ENCODE peak calls at places on chromosome 18, in eight cellular contexts. One of them, this sample, is unnamed.

GRCh38 chr18:49359732-49360444 is 100.6 kb downstream of the DYM start:
- DNase-seq in GM06990: peak
- DNase-seq in sigmoid colon: no peak
- DNase-seq in mesothelial cell of epicardium: no peak
- DNase-seq in neural crest cell: no peak
- DNase-seq in PC-9: peak
- DNase-seq in ascending aorta: no peak
- DNase-seq in heart left ventricle: no peak
- DNase-seq in this sample: peak

GRCh38 chr18:13256444-13257305 is 38.1 kb downstream of the LDLRAD4 start:
- DNase-seq in GM06990: no peak
- DNase-seq in sigmoid colon: no peak
- DNase-seq in mesothelial cell of epicardium: no peak
- DNase-seq in neural crest cell: no peak
- DNase-seq in PC-9: no peak
- DNase-seq in ascending aorta: no peak
- DNase-seq in heart left ventricle: peak
- DNase-seq in this sample: no peak

GRCh38 chr18:57898506-57899124 is 95.5 kb upstream of the ATP8B1 start:
- DNase-seq in GM06990: no peak
- DNase-seq in sigmoid colon: no peak
- DNase-seq in mesothelial cell of epicardium: no peak
- DNase-seq in neural crest cell: no peak
- DNase-seq in PC-9: peak
- DNase-seq in ascending aorta: no peak
- DNase-seq in heart left ventricle: no peak
- DNase-seq in this sample: no peak

GRCh38 chr18:47881752-47882455 is 48.6 kb downstream of the SMAD2 start:
- DNase-seq in GM06990: no peak
- DNase-seq in sigmoid colon: no peak
- DNase-seq in mesothelial cell of epicardium: no peak
- DNase-seq in neural crest cell: no peak
- DNase-seq in PC-9: peak
- DNase-seq in ascending aorta: no peak
- DNase-seq in heart left ventricle: no peak
- DNase-seq in this sample: no peak

GRCh38 chr18:33440384-33441043 is at the start of gene CCDC178:
- DNase-seq in GM06990: no peak
- DNase-seq in sigmoid colon: peak
- DNase-seq in mesothelial cell of epicardium: peak
- DNase-seq in neural crest cell: peak
- DNase-seq in PC-9: no peak
- DNase-seq in ascending aorta: no peak
- DNase-seq in heart left ventricle: peak
- DNase-seq in this sample: peak

GRCh38 chr18:79916546-79917350 is 34.7 kb downstream of the SLC66A2 start:
- DNase-seq in GM06990: no peak
- DNase-seq in sigmoid colon: peak
- DNase-seq in mesothelial cell of epicardium: no peak
- DNase-seq in neural crest cell: no peak
- DNase-seq in PC-9: no peak
- DNase-seq in ascending aorta: no peak
- DNase-seq in heart left ventricle: no peak
- DNase-seq in this sample: peak

GRCh38 chr18:73975266-73975665 is 172.4 kb downstream of the FBXO15 start:
- DNase-seq in GM06990: no peak
- DNase-seq in sigmoid colon: no peak
- DNase-seq in mesothelial cell of epicardium: no peak
- DNase-seq in neural crest cell: no peak
- DNase-seq in PC-9: no peak
- DNase-seq in ascending aorta: no peak
- DNase-seq in heart left ventricle: no peak
- DNase-seq in this sample: no peak

GRCh38 chr18:22977847-22978701 is 44.9 kb downstream of the RBBP8 start:
- DNase-seq in GM06990: peak
- DNase-seq in sigmoid colon: no peak
- DNase-seq in mesothelial cell of epicardium: no peak
- DNase-seq in neural crest cell: no peak
- DNase-seq in PC-9: peak
- DNase-seq in ascending aorta: no peak
- DNase-seq in heart left ventricle: no peak
- DNase-seq in this sample: peak

GRCh38 chr18:48623468-48624220 is 84.8 kb downstream of the CTIF start:
- DNase-seq in GM06990: no peak
- DNase-seq in sigmoid colon: no peak
- DNase-seq in mesothelial cell of epicardium: no peak
- DNase-seq in neural crest cell: no peak
- DNase-seq in PC-9: peak
- DNase-seq in ascending aorta: no peak
- DNase-seq in heart left ventricle: no peak
- DNase-seq in this sample: no peak

GRCh38 chr18:35458677-35459441 is 38.9 kb downstream of the INO80C start:
- DNase-seq in GM06990: no peak
- DNase-seq in sigmoid colon: peak
- DNase-seq in mesothelial cell of epicardium: no peak
- DNase-seq in neural crest cell: no peak
- DNase-seq in PC-9: peak
- DNase-seq in ascending aorta: no peak
- DNase-seq in heart left ventricle: peak
- DNase-seq in this sample: peak

GRCh38 chr18:78992041-78992735 is 12.6 kb downstream of the SALL3 start:
- DNase-seq in GM06990: no peak
- DNase-seq in sigmoid colon: no peak
- DNase-seq in mesothelial cell of epicardium: no peak
- DNase-seq in neural crest cell: no peak
- DNase-seq in PC-9: no peak
- DNase-seq in ascending aorta: no peak
- DNase-seq in heart left ventricle: no peak
- DNase-seq in this sample: no peak

GRCh38 chr18:77086656-77087390 is 45.8 kb downstream of the MBP start:
- DNase-seq in GM06990: no peak
- DNase-seq in sigmoid colon: no peak
- DNase-seq in mesothelial cell of epicardium: no peak
- DNase-seq in neural crest cell: no peak
- DNase-seq in PC-9: peak
- DNase-seq in ascending aorta: no peak
- DNase-seq in heart left ventricle: peak
- DNase-seq in this sample: no peak

GRCh38 chr18:63676526-63676925 is 14.8 kb upstream of the SERPINB3 start:
- DNase-seq in GM06990: no peak
- DNase-seq in sigmoid colon: no peak
- DNase-seq in mesothelial cell of epicardium: no peak
- DNase-seq in neural crest cell: no peak
- DNase-seq in PC-9: no peak
- DNase-seq in ascending aorta: no peak
- DNase-seq in heart left ventricle: no peak
- DNase-seq in this sample: no peak
- TF ChIP-seq CTCF in GM06990: peak
- TF ChIP-seq CTCF in sigmoid colon: no peak
- TF ChIP-seq CTCF in mesothelial cell of epicardium: no peak
- TF ChIP-seq CTCF in neural crest cell: peak
- TF ChIP-seq CTCF in PC-9: peak
- TF ChIP-seq CTCF in ascending aorta: no peak
- TF ChIP-seq CTCF in heart left ventricle: no peak
- TF ChIP-seq CTCF in this sample: peak

GRCh38 chr18:50749945-50750344 is 69.9 kb downstream of the MRO start:
- DNase-seq in GM06990: no peak
- DNase-seq in sigmoid colon: no peak
- DNase-seq in mesothelial cell of epicardium: no peak
- DNase-seq in neural crest cell: no peak
- DNase-seq in PC-9: no peak
- DNase-seq in ascending aorta: no peak
- DNase-seq in heart left ventricle: no peak
- DNase-seq in this sample: no peak
- TF ChIP-seq CTCF in GM06990: no peak
- TF ChIP-seq CTCF in sigmoid colon: no peak
- TF ChIP-seq CTCF in mesothelial cell of epicardium: no peak
- TF ChIP-seq CTCF in neural crest cell: no peak
- TF ChIP-seq CTCF in PC-9: no peak
- TF ChIP-seq CTCF in ascending aorta: no peak
- TF ChIP-seq CTCF in heart left ventricle: no peak
- TF ChIP-seq CTCF in this sample: no peak

DNA sequence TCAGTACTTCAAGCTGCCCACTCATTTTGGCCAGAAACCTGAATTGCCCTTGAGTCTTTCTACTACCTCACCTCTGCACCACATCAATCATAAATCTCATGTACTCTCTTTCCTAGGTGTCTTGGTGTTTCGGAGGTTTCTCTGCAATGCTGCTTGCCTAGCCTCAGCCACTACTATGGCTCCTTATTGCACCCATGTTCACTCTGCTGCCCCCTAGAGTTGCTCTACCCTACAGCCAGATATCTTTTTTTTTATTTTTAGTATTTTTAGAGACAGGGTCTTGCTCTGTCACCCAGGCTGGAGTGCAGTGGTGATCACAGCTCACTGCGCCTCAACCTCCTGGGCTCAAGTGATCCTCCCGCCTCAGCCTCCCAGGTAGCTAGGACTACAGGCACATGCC is 413.0 kb downstream of the PTPRM start:
- DNase-seq in GM06990: no peak
- DNase-seq in sigmoid colon: no peak
- DNase-seq in mesothelial cell of epicardium: no peak
- DNase-seq in neural crest cell: no peak
- DNase-seq in PC-9: no peak
- DNase-seq in ascending aorta: no peak
- DNase-seq in heart left ventricle: no peak
- DNase-seq in this sample: no peak
- TF ChIP-seq CTCF in GM06990: peak
- TF ChIP-seq CTCF in sigmoid colon: no peak
- TF ChIP-seq CTCF in mesothelial cell of epicardium: no peak
- TF ChIP-seq CTCF in neural crest cell: peak
- TF ChIP-seq CTCF in PC-9: peak
- TF ChIP-seq CTCF in ascending aorta: no peak
- TF ChIP-seq CTCF in heart left ventricle: no peak
- TF ChIP-seq CTCF in this sample: no peak

GRCh38 chr18:54672846-54673475 is 81.9 kb downstream of the DYNAP start:
- DNase-seq in GM06990: no peak
- DNase-seq in sigmoid colon: no peak
- DNase-seq in mesothelial cell of epicardium: no peak
- DNase-seq in neural crest cell: no peak
- DNase-seq in PC-9: peak
- DNase-seq in ascending aorta: no peak
- DNase-seq in heart left ventricle: no peak
- DNase-seq in this sample: no peak

GRCh38 chr18:54675076-54675475 is 84.0 kb downstream of the DYNAP start:
- DNase-seq in GM06990: no peak
- DNase-seq in sigmoid colon: no peak
- DNase-seq in mesothelial cell of epicardium: no peak
- DNase-seq in neural crest cell: no peak
- DNase-seq in PC-9: no peak
- DNase-seq in ascending aorta: no peak
- DNase-seq in heart left ventricle: no peak
- DNase-seq in this sample: no peak

GRCh38 chr18:54672109-54672508 is 81.1 kb downstream of the DYNAP start:
- DNase-seq in GM06990: no peak
- DNase-seq in sigmoid colon: no peak
- DNase-seq in mesothelial cell of epicardium: no peak
- DNase-seq in neural crest cell: no peak
- DNase-seq in PC-9: no peak
- DNase-seq in ascending aorta: no peak
- DNase-seq in heart left ventricle: no peak
- DNase-seq in this sample: no peak

DNA sequence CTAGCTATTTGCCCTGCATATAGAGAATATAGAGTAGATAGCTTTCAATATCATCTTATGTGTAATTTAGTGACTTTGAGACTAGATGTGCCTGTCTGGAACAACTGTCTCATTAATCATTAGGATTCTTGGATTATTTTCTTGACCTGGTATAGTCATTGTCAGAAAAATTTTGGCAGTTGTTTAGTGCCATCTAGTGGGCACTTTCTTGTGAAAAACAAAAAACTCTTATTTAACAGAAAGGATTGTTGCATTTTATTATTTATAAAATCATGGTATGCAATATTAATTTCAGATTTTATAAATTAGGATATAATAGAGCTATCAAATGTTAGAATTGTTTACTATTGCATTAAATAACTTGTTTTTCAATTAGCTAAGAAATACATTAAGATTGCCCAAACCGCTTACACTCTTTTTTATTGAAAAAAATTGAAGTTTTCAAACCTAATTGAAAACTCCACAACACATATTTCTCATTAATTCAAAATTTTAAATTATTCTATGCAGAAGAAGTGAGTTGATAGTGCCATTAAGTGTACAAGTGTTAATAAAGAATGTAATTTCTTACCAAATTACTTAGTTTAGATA is 80.3 kb downstream of the DYNAP start:
- DNase-seq in GM06990: no peak
- DNase-seq in sigmoid colon: no peak
- DNase-seq in mesothelial cell of epicardium: no peak
- DNase-seq in neural crest cell: no peak
- DNase-seq in PC-9: peak
- DNase-seq in ascending aorta: no peak
- DNase-seq in heart left ventricle: no peak
- DNase-seq in this sample: peak
- TF ChIP-seq CTCF in GM06990: peak
- TF ChIP-seq CTCF in sigmoid colon: no peak
- TF ChIP-seq CTCF in mesothelial cell of epicardium: peak
- TF ChIP-seq CTCF in neural crest cell: peak
- TF ChIP-seq CTCF in PC-9: peak
- TF ChIP-seq CTCF in ascending aorta: no peak
- TF ChIP-seq CTCF in heart left ventricle: peak
- TF ChIP-seq CTCF in this sample: peak

GRCh38 chr18:3380384-3380961 is 69.5 kb upstream of the TGIF1 start:
- DNase-seq in GM06990: peak
- DNase-seq in sigmoid colon: no peak
- DNase-seq in mesothelial cell of epicardium: no peak
- DNase-seq in neural crest cell: no peak
- DNase-seq in PC-9: peak
- DNase-seq in ascending aorta: no peak
- DNase-seq in heart left ventricle: no peak
- DNase-seq in this sample: no peak
- TF ChIP-seq CTCF in GM06990: no peak
- TF ChIP-seq CTCF in sigmoid colon: no peak
- TF ChIP-seq CTCF in mesothelial cell of epicardium: no peak
- TF ChIP-seq CTCF in neural crest cell: no peak
- TF ChIP-seq CTCF in PC-9: peak
- TF ChIP-seq CTCF in ascending aorta: no peak
- TF ChIP-seq CTCF in heart left ventricle: no peak
- TF ChIP-seq CTCF in this sample: no peak

DNA sequence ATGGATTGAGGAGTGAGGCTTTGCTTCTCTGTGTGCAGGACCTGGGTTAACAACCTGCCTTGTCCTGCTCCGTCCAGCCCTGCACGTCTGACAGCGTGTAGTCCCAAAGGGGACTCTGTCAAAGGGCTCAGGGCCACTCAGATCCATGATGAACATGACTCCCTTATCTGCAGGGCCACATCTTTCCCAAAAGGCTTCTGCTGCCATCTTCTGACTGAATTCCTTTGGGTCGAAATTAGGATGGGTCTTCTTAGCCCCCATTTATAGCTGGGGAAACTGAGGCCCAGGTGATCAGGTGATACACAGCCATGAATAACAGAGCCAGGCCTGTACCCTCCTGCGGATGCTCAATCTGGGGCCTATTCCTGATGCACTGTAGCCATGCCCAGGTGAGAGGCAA is 109.2 kb downstream of the CELF4 start:
- DNase-seq in GM06990: no peak
- DNase-seq in sigmoid colon: no peak
- DNase-seq in mesothelial cell of epicardium: no peak
- DNase-seq in neural crest cell: no peak
- DNase-seq in PC-9: no peak
- DNase-seq in ascending aorta: no peak
- DNase-seq in heart left ventricle: no peak
- DNase-seq in this sample: no peak
- TF ChIP-seq CTCF in GM06990: no peak
- TF ChIP-seq CTCF in sigmoid colon: no peak
- TF ChIP-seq CTCF in mesothelial cell of epicardium: no peak
- TF ChIP-seq CTCF in neural crest cell: no peak
- TF ChIP-seq CTCF in PC-9: no peak
- TF ChIP-seq CTCF in ascending aorta: no peak
- TF ChIP-seq CTCF in heart left ventricle: no peak
- TF ChIP-seq CTCF in this sample: no peak

This sample was measured in GM13977.